ENCODE peak calls at places on chromosome 6, in four cellular contexts. One of them, this sample, is unnamed.

GRCh38 chr6:5087389-5087788 is 2.2 kb downstream of the PPP1R3G start:
- DNase-seq in RWPE1: no peak
- DNase-seq in midbrain: peak
- DNase-seq in NCI-H1092 treated with DMSO at 0.1 percent for 48 hours: no peak
- DNase-seq in this sample: peak

GRCh38 chr6:157225575-157225995 is 97.7 kb downstream of the TMEM242 start:
- DNase-seq in midbrain: no peak
- DNase-seq in NCI-H1092 treated with DMSO at 0.1 percent for 48 hours: no peak
- DNase-seq in RWPE1: no peak
- DNase-seq in this sample: no peak

GRCh38 chr6:147127587-147127986 is 76.6 kb upstream of the STXBP5 start:
- DNase-seq in RWPE1: no peak
- DNase-seq in NCI-H1092 treated with DMSO at 0.1 percent for 48 hours: no peak
- DNase-seq in midbrain: no peak
- DNase-seq in this sample: no peak

GRCh38 chr6:31792741-31793140 is 2.8 kb downstream of the VARS1 start:
- DNase-seq in RWPE1: peak
- DNase-seq in midbrain: no peak
- DNase-seq in NCI-H1092 treated with DMSO at 0.1 percent for 48 hours: no peak
- DNase-seq in this sample: no peak

GRCh38 chr6:70241031-70241430 is 61.9 kb downstream of the COL9A1 start:
- DNase-seq in RWPE1: no peak
- DNase-seq in midbrain: no peak
- DNase-seq in NCI-H1092 treated with DMSO at 0.1 percent for 48 hours: no peak
- DNase-seq in this sample: no peak

GRCh38 chr6:68723128-68723527 is 88.0 kb downstream of the ADGRB3 start:
- DNase-seq in RWPE1: no peak
- DNase-seq in midbrain: no peak
- DNase-seq in NCI-H1092 treated with DMSO at 0.1 percent for 48 hours: no peak
- DNase-seq in this sample: no peak

GRCh38 chr6:32178547-32179440 is 589 bp downstream of the RNF5 start:
- DNase-seq in NCI-H1092 treated with DMSO at 0.1 percent for 48 hours: no peak
- DNase-seq in midbrain: peak
- DNase-seq in RWPE1: peak
- DNase-seq in this sample: no peak

GRCh38 chr6:78589426-78589825 is 277.9 kb upstream of the IRAK1BP1 start:
- DNase-seq in RWPE1: no peak
- DNase-seq in midbrain: no peak
- DNase-seq in NCI-H1092 treated with DMSO at 0.1 percent for 48 hours: no peak
- DNase-seq in this sample: no peak

GRCh38 chr6:100435299-100435698 is 29.4 kb downstream of the SIM1 start:
- DNase-seq in NCI-H1092 treated with DMSO at 0.1 percent for 48 hours: no peak
- DNase-seq in midbrain: no peak
- DNase-seq in RWPE1: peak
- DNase-seq in this sample: no peak

GRCh38 chr6:73943401-73943800 is 247.4 kb downstream of the CD109 start:
- DNase-seq in NCI-H1092 treated with DMSO at 0.1 percent for 48 hours: no peak
- DNase-seq in midbrain: no peak
- DNase-seq in RWPE1: no peak
- DNase-seq in this sample: no peak

GRCh38 chr6:109783245-109783990 is 92.3 kb downstream of the FIG4 start:
- DNase-seq in RWPE1: no peak
- DNase-seq in NCI-H1092 treated with DMSO at 0.1 percent for 48 hours: no peak
- DNase-seq in midbrain: no peak
- DNase-seq in this sample: no peak

GRCh38 chr6:27836783-27837635 is 75.2 kb downstream of the OR2B2 start:
- DNase-seq in RWPE1: peak
- DNase-seq in NCI-H1092 treated with DMSO at 0.1 percent for 48 hours: peak
- DNase-seq in midbrain: peak
- DNase-seq in this sample: peak

GRCh38 chr6:118869350-118869749 is 24.6 kb upstream of the ASF1A start:
- DNase-seq in RWPE1: peak
- DNase-seq in NCI-H1092 treated with DMSO at 0.1 percent for 48 hours: no peak
- DNase-seq in midbrain: no peak
- DNase-seq in this sample: no peak

GRCh38 chr6:52834481-52834880 is 6.1 kb downstream of the GSTA5 start:
- DNase-seq in midbrain: no peak
- DNase-seq in NCI-H1092 treated with DMSO at 0.1 percent for 48 hours: no peak
- DNase-seq in RWPE1: no peak
- DNase-seq in this sample: no peak

GRCh38 chr6:150720774-150721233 is 121.1 kb downstream of the PLEKHG1 start:
- DNase-seq in RWPE1: peak
- DNase-seq in NCI-H1092 treated with DMSO at 0.1 percent for 48 hours: peak
- DNase-seq in midbrain: peak
- DNase-seq in this sample: no peak

GRCh38 chr6:157063176-157063934 is 260.0 kb downstream of the TMEM242 start:
- DNase-seq in midbrain: no peak
- DNase-seq in NCI-H1092 treated with DMSO at 0.1 percent for 48 hours: no peak
- DNase-seq in RWPE1: peak
- DNase-seq in this sample: no peak

GRCh38 chr6:151303231-151303630 is 63.5 kb downstream of the AKAP12 start:
- DNase-seq in NCI-H1092 treated with DMSO at 0.1 percent for 48 hours: no peak
- DNase-seq in midbrain: no peak
- DNase-seq in RWPE1: no peak
- DNase-seq in this sample: no peak

GRCh38 chr6:139370047-139370706 is 4.3 kb downstream of the CITED2 start:
- DNase-seq in NCI-H1092 treated with DMSO at 0.1 percent for 48 hours: peak
- DNase-seq in midbrain: peak
- DNase-seq in RWPE1: no peak
- DNase-seq in this sample: no peak

GRCh38 chr6:42777126-42777822 is 4.6 kb upstream of the BICRAL start:
- DNase-seq in NCI-H1092 treated with DMSO at 0.1 percent for 48 hours: no peak
- DNase-seq in RWPE1: no peak
- DNase-seq in midbrain: no peak
- DNase-seq in this sample: no peak

GRCh38 chr6:10725716-10726115 is 2.8 kb downstream of the TMEM14C start:
- DNase-seq in NCI-H1092 treated with DMSO at 0.1 percent for 48 hours: no peak
- DNase-seq in RWPE1: no peak
- DNase-seq in midbrain: peak
- DNase-seq in this sample: peak